ENCODE peak calls at places on chromosome 15, in eight cellular contexts. One of them, this sample, is unnamed. For H3K9me3, the result is how much of the 10 kb centered on the place peaks cover.

GRCh38 chr15:37940886-37941285 is 6.4 kb downstream of the TMCO5A start:
- DNase-seq in lower lobe of right lung: no peak
- DNase-seq in right cardiac atrium: no peak
- DNase-seq in HepG2: no peak
- DNase-seq in OCI-LY7: no peak
- DNase-seq in psoas muscle: no peak
- DNase-seq in heart right ventricle: no peak
- DNase-seq in neural progenitor cell: no peak
- DNase-seq in this sample: no peak

GRCh38 chr15:91307561-91307960 is 207.5 kb downstream of the SV2B start:
- DNase-seq in lower lobe of right lung: no peak
- DNase-seq in right cardiac atrium: no peak
- DNase-seq in HepG2: no peak
- DNase-seq in OCI-LY7: no peak
- DNase-seq in psoas muscle: no peak
- DNase-seq in heart right ventricle: no peak
- DNase-seq in neural progenitor cell: no peak
- DNase-seq in this sample: no peak

GRCh38 chr15:79970921-79971434 is at the start of gene BCL2A1:
- DNase-seq in lower lobe of right lung: no peak
- DNase-seq in right cardiac atrium: no peak
- DNase-seq in HepG2: no peak
- DNase-seq in OCI-LY7: peak
- DNase-seq in psoas muscle: no peak
- DNase-seq in heart right ventricle: no peak
- DNase-seq in neural progenitor cell: no peak
- DNase-seq in this sample: no peak

GRCh38 chr15:100771745-100772144 is 107.9 kb upstream of the ALDH1A3 start:
- DNase-seq in lower lobe of right lung: no peak
- DNase-seq in right cardiac atrium: no peak
- DNase-seq in HepG2: no peak
- DNase-seq in OCI-LY7: no peak
- DNase-seq in psoas muscle: no peak
- DNase-seq in heart right ventricle: no peak
- DNase-seq in neural progenitor cell: no peak
- DNase-seq in this sample: no peak

GRCh38 chr15:88258021-88258641 is 1.6 kb upstream of the NTRK3 start:
- DNase-seq in lower lobe of right lung: no peak
- DNase-seq in right cardiac atrium: peak
- DNase-seq in HepG2: peak
- DNase-seq in OCI-LY7: peak
- DNase-seq in psoas muscle: no peak
- DNase-seq in heart right ventricle: no peak
- DNase-seq in neural progenitor cell: peak
- DNase-seq in this sample: peak

GRCh38 chr15:62482715-62483429 is 317.8 kb upstream of the C2CD4B start:
- DNase-seq in lower lobe of right lung: no peak
- DNase-seq in right cardiac atrium: no peak
- DNase-seq in HepG2: peak
- DNase-seq in OCI-LY7: peak
- DNase-seq in psoas muscle: no peak
- DNase-seq in heart right ventricle: no peak
- DNase-seq in neural progenitor cell: peak
- DNase-seq in this sample: no peak

GRCh38 chr15:79206940-79207339 is 75.6 kb upstream of the ANKRD34C start:
- DNase-seq in lower lobe of right lung: no peak
- DNase-seq in right cardiac atrium: no peak
- DNase-seq in HepG2: no peak
- DNase-seq in OCI-LY7: no peak
- DNase-seq in psoas muscle: no peak
- DNase-seq in heart right ventricle: no peak
- DNase-seq in neural progenitor cell: no peak
- DNase-seq in this sample: no peak

GRCh38 chr15:62658498-62658897 is 384.0 kb upstream of the TPM1 start:
- DNase-seq in lower lobe of right lung: no peak
- DNase-seq in right cardiac atrium: no peak
- DNase-seq in HepG2: no peak
- DNase-seq in OCI-LY7: no peak
- DNase-seq in psoas muscle: no peak
- DNase-seq in heart right ventricle: peak
- DNase-seq in neural progenitor cell: no peak
- DNase-seq in this sample: no peak

GRCh38 chr15:88956906-88957305 is 43.7 kb upstream of the MFGE8 start:
- DNase-seq in lower lobe of right lung: no peak
- DNase-seq in right cardiac atrium: no peak
- DNase-seq in HepG2: no peak
- DNase-seq in OCI-LY7: no peak
- DNase-seq in psoas muscle: no peak
- DNase-seq in heart right ventricle: no peak
- DNase-seq in neural progenitor cell: no peak
- DNase-seq in this sample: no peak

GRCh38 chr15:41971893-41972340 is 440 bp downstream of the EHD4 start:
- DNase-seq in lower lobe of right lung: no peak
- DNase-seq in right cardiac atrium: peak
- DNase-seq in HepG2: peak
- DNase-seq in OCI-LY7: no peak
- DNase-seq in psoas muscle: no peak
- DNase-seq in heart right ventricle: peak
- DNase-seq in neural progenitor cell: peak
- DNase-seq in this sample: peak

GRCh38 chr15:64459382-64459781 is 996 bp upstream of the ZNF609 start:
- DNase-seq in lower lobe of right lung: no peak
- DNase-seq in right cardiac atrium: no peak
- DNase-seq in HepG2: no peak
- DNase-seq in OCI-LY7: no peak
- DNase-seq in psoas muscle: no peak
- DNase-seq in heart right ventricle: no peak
- DNase-seq in neural progenitor cell: no peak
- DNase-seq in this sample: no peak

GRCh38 chr15:68768321-68768720 is 52.4 kb downstream of the ANP32A start:
- DNase-seq in lower lobe of right lung: no peak
- DNase-seq in right cardiac atrium: no peak
- DNase-seq in HepG2: no peak
- DNase-seq in OCI-LY7: no peak
- DNase-seq in psoas muscle: no peak
- DNase-seq in heart right ventricle: no peak
- DNase-seq in neural progenitor cell: no peak
- DNase-seq in this sample: no peak

GRCh38 chr15:74829500-74829899 is 3.1 kb downstream of the CPLX3 start:
- DNase-seq in lower lobe of right lung: no peak
- DNase-seq in right cardiac atrium: no peak
- DNase-seq in HepG2: no peak
- DNase-seq in OCI-LY7: no peak
- DNase-seq in psoas muscle: no peak
- DNase-seq in heart right ventricle: no peak
- DNase-seq in neural progenitor cell: no peak
- DNase-seq in this sample: no peak

GRCh38 chr15:88707766-88708165 is 69.0 kb downstream of the ISG20 start:
- DNase-seq in lower lobe of right lung: no peak
- DNase-seq in right cardiac atrium: no peak
- DNase-seq in HepG2: no peak
- DNase-seq in OCI-LY7: no peak
- DNase-seq in psoas muscle: no peak
- DNase-seq in heart right ventricle: no peak
- DNase-seq in neural progenitor cell: no peak
- DNase-seq in this sample: no peak

GRCh38 chr15:100720406-100720967 is 118.1 kb downstream of the ASB7 start:
- DNase-seq in lower lobe of right lung: no peak
- DNase-seq in right cardiac atrium: no peak
- DNase-seq in HepG2: no peak
- DNase-seq in OCI-LY7: no peak
- DNase-seq in psoas muscle: no peak
- DNase-seq in heart right ventricle: no peak
- DNase-seq in neural progenitor cell: no peak
- DNase-seq in this sample: no peak

GRCh38 chr15:46502668-46503067 is 867.8 kb downstream of the SQOR start:
- DNase-seq in lower lobe of right lung: no peak
- DNase-seq in right cardiac atrium: no peak
- DNase-seq in HepG2: peak
- DNase-seq in OCI-LY7: peak
- DNase-seq in psoas muscle: no peak
- DNase-seq in heart right ventricle: no peak
- DNase-seq in neural progenitor cell: peak
- DNase-seq in this sample: no peak

GRCh38 chr15:60362318-60363023 is 35.3 kb downstream of the ANXA2 start:
- DNase-seq in lower lobe of right lung: no peak
- DNase-seq in right cardiac atrium: no peak
- DNase-seq in HepG2: peak
- DNase-seq in OCI-LY7: no peak
- DNase-seq in psoas muscle: no peak
- DNase-seq in heart right ventricle: no peak
- DNase-seq in neural progenitor cell: no peak
- DNase-seq in this sample: no peak

GRCh38 chr15:82197734-82198594 is 64.6 kb downstream of the EFL1 start:
- DNase-seq in lower lobe of right lung: no peak
- DNase-seq in right cardiac atrium: peak
- DNase-seq in HepG2: peak
- DNase-seq in OCI-LY7: peak
- DNase-seq in psoas muscle: peak
- DNase-seq in heart right ventricle: peak
- DNase-seq in neural progenitor cell: peak
- DNase-seq in this sample: peak

GRCh38 chr15:69921626-69922624 is 175.8 kb downstream of the TLE3 start:
- DNase-seq in lower lobe of right lung: no peak
- DNase-seq in right cardiac atrium: no peak
- DNase-seq in HepG2: no peak
- DNase-seq in OCI-LY7: peak
- DNase-seq in psoas muscle: no peak
- DNase-seq in heart right ventricle: no peak
- DNase-seq in neural progenitor cell: no peak
- DNase-seq in this sample: no peak

GRCh38 chr15:69924531-69924930 is 173.2 kb downstream of the TLE3 start:
- DNase-seq in lower lobe of right lung: no peak
- DNase-seq in right cardiac atrium: no peak
- DNase-seq in HepG2: no peak
- DNase-seq in OCI-LY7: no peak
- DNase-seq in psoas muscle: no peak
- DNase-seq in heart right ventricle: no peak
- DNase-seq in neural progenitor cell: no peak
- DNase-seq in this sample: no peak

GRCh38 chr15:69929905-69930630 is 167.6 kb downstream of the TLE3 start:
- DNase-seq in lower lobe of right lung: no peak
- DNase-seq in right cardiac atrium: no peak
- DNase-seq in HepG2: no peak
- DNase-seq in OCI-LY7: no peak
- DNase-seq in psoas muscle: no peak
- DNase-seq in heart right ventricle: no peak
- DNase-seq in neural progenitor cell: no peak
- DNase-seq in this sample: no peak

GRCh38 chr15:69926721-69927120 is 171.0 kb downstream of the TLE3 start:
- DNase-seq in lower lobe of right lung: no peak
- DNase-seq in right cardiac atrium: no peak
- DNase-seq in HepG2: no peak
- DNase-seq in OCI-LY7: no peak
- DNase-seq in psoas muscle: no peak
- DNase-seq in heart right ventricle: no peak
- DNase-seq in neural progenitor cell: no peak
- DNase-seq in this sample: no peak

GRCh38 chr15:69926011-69926410 is 171.7 kb downstream of the TLE3 start:
- DNase-seq in lower lobe of right lung: no peak
- DNase-seq in right cardiac atrium: no peak
- DNase-seq in HepG2: no peak
- DNase-seq in OCI-LY7: no peak
- DNase-seq in psoas muscle: no peak
- DNase-seq in heart right ventricle: no peak
- DNase-seq in neural progenitor cell: no peak
- DNase-seq in this sample: no peak
- H3K9me3 ChIP-seq in lower lobe of right lung: under half
- H3K9me3 ChIP-seq in right cardiac atrium: under half
- H3K9me3 ChIP-seq in HepG2: under half
- H3K9me3 ChIP-seq in OCI-LY7: under half
- H3K9me3 ChIP-seq in psoas muscle: under half
- H3K9me3 ChIP-seq in heart right ventricle: under half
- H3K9me3 ChIP-seq in neural progenitor cell: under half
- H3K9me3 ChIP-seq in this sample: under half

GRCh38 chr15:99621767-99622166 is 56.0 kb downstream of the MEF2A start:
- DNase-seq in lower lobe of right lung: no peak
- DNase-seq in right cardiac atrium: no peak
- DNase-seq in HepG2: no peak
- DNase-seq in OCI-LY7: no peak
- DNase-seq in psoas muscle: no peak
- DNase-seq in heart right ventricle: no peak
- DNase-seq in neural progenitor cell: no peak
- DNase-seq in this sample: no peak
- H3K9me3 ChIP-seq in lower lobe of right lung: under half
- H3K9me3 ChIP-seq in right cardiac atrium: under half
- H3K9me3 ChIP-seq in HepG2: under half
- H3K9me3 ChIP-seq in OCI-LY7: under half
- H3K9me3 ChIP-seq in psoas muscle: under half
- H3K9me3 ChIP-seq in heart right ventricle: under half
- H3K9me3 ChIP-seq in neural progenitor cell: under half
- H3K9me3 ChIP-seq in this sample: under half

GRCh38 chr15:25239471-25240345 is 199.1 kb downstream of the UBE3A start:
- DNase-seq in lower lobe of right lung: peak
- DNase-seq in right cardiac atrium: peak
- DNase-seq in HepG2: no peak
- DNase-seq in OCI-LY7: no peak
- DNase-seq in psoas muscle: peak
- DNase-seq in heart right ventricle: peak
- DNase-seq in neural progenitor cell: no peak
- DNase-seq in this sample: no peak
- H3K9me3 ChIP-seq in lower lobe of right lung: under half
- H3K9me3 ChIP-seq in right cardiac atrium: under half
- H3K9me3 ChIP-seq in HepG2: half or more
- H3K9me3 ChIP-seq in OCI-LY7: under half
- H3K9me3 ChIP-seq in psoas muscle: under half
- H3K9me3 ChIP-seq in heart right ventricle: under half
- H3K9me3 ChIP-seq in neural progenitor cell: under half
- H3K9me3 ChIP-seq in this sample: under half

DNA sequence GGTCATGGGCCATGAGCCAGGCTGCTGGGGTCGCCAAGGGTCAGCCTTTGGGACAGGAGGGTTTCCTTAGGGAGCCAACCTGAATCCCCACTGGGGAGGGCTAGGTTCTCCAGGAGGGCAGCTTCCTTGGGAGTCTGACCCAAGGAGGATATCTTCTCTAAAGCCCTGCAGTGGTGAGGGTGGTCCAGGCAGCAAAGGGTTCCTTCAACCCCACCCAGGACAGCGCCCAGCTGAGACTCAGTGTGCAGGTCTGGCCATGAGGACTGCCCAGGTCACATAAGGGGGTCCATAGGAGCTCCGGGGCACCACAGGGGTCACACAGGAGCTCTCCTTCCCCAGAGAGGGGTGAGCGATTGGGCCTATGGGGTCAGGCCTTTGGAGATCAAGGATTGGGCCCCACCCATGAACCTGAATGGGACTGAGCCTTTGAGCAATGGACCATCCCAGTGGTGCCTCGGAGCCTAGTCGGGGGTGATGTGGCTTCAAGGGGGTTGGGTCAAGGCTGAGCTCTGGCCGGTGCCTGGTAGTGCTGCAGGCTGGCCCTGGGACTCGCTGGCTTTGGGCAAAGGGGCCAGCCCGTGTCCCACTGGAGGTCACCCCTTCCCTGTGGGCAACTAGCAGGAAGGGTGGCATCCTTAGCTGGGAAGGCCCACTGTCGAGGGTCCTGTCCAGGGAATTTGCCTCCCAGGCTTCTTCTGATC is 216.5 kb downstream of the SNRPN start:
- DNase-seq in lower lobe of right lung: peak
- DNase-seq in right cardiac atrium: peak
- DNase-seq in HepG2: no peak
- DNase-seq in OCI-LY7: no peak
- DNase-seq in psoas muscle: peak
- DNase-seq in heart right ventricle: peak
- DNase-seq in neural progenitor cell: no peak
- DNase-seq in this sample: peak
- H3K9me3 ChIP-seq in lower lobe of right lung: under half
- H3K9me3 ChIP-seq in right cardiac atrium: under half
- H3K9me3 ChIP-seq in HepG2: half or more
- H3K9me3 ChIP-seq in OCI-LY7: under half
- H3K9me3 ChIP-seq in psoas muscle: under half
- H3K9me3 ChIP-seq in heart right ventricle: under half
- H3K9me3 ChIP-seq in neural progenitor cell: under half
- H3K9me3 ChIP-seq in this sample: under half

This sample was measured in thyroid gland.